ENCODE peak calls at places on chromosome 19, in four cellular contexts. I is breast epithelium, H is stomach, D is IMR-90. O is an unnamed sample.

GRCh38 chr19:50357178-50358100 is 8.0 kb downstream of the NAPSA start:
- DNase-seq in H (peak; percentile 81), I (peak; percentile 72), D (peak; percentile 41), O (peak; percentile 62)

GRCh38 chr19:41595258-41595889 is 19.4 kb downstream of the CEACAM21 start:
- DNase-seq in D (peak; percentile 74), I (no peak), H (peak; percentile 53), O (peak; percentile 34)

GRCh38 chr19:27794444-27795042 is 1418.4 kb downstream of the UQCRFS1 start:
- DNase-seq in I (no peak), D (peak; percentile 47), H (no peak), O (no peak)

GRCh38 chr19:7904074-7905020 is 670 bp downstream of the MAP2K7 start:
- DNase-seq in D (no peak), H (no peak), I (peak; percentile 58), O (no peak)

GRCh38 chr19:6325614-6326013 is 7.8 kb downstream of the ACER1 start:
- DNase-seq in I (no peak), H (no peak), D (no peak), O (no peak)

GRCh38 chr19:50478901-50479715 is 2.5 kb upstream of the GARIN5A start:
- DNase-seq in I (no peak), H (no peak), D (peak; percentile 44), O (no peak)

GRCh38 chr19:50205681-50206138 is 2.3 kb downstream of the MYH14 start:
- DNase-seq in D (no peak), I (peak; percentile 71), H (peak; percentile 85), O (peak; percentile 34)

GRCh38 chr19:16628984-16629691 is 1.1 kb upstream of the MED26 start:
- DNase-seq in H (peak; percentile 48), I (peak; percentile 30), D (peak; percentile 72), O (no peak)

GRCh38 chr19:46482645-46483044 is 11.3 kb upstream of the PNMA8A start:
- DNase-seq in I (no peak), D (peak; percentile 41), H (no peak), O (no peak)

GRCh38 chr19:52748336-52748950 is 13.6 kb upstream of the ZNF611 start:
- DNase-seq in H (no peak), I (no peak), D (peak; percentile 57), O (peak; percentile 22)

GRCh38 chr19:10991076-10991475 is 30.2 kb downstream of the SMARCA4 start:
- DNase-seq in D (no peak), I (no peak), H (no peak), O (no peak)

GRCh38 chr19:5338661-5339469 is 1.7 kb downstream of the PTPRS start:
- DNase-seq in D (no peak), H (no peak), I (no peak), O (no peak)

GRCh38 chr19:51246153-51246552 is 4.7 kb upstream of the SIGLECL1 start:
- DNase-seq in I (no peak), D (peak; percentile 1), H (no peak), O (no peak)

GRCh38 chr19:16886305-16886880 is 2.4 kb upstream of the F2RL3 start:
- DNase-seq in H (no peak), D (peak; percentile 46), I (peak; percentile 49), O (no peak)

GRCh38 chr19:48051345-48052033 is 7.6 kb upstream of the CABP5 start:
- DNase-seq in I (no peak), H (no peak), D (no peak), O (no peak)

GRCh38 chr19:45889210-45889885 is 3.4 kb upstream of the IRF2BP1 start:
- DNase-seq in D (no peak), I (no peak), H (no peak), O (no peak)

GRCh38 chr19:49492573-49493411 is 3.4 kb upstream of the RPS11 start:
- DNase-seq in D (peak; percentile 27), H (no peak), I (no peak), O (no peak)

GRCh38 chr19:49602806-49603205 is 11.8 kb downstream of the PRR12 start:
- DNase-seq in D (no peak), I (no peak), H (no peak), O (no peak)

GRCh38 chr19:8663920-8664670 is 33.7 kb downstream of the NFILZ start:
- DNase-seq in D (no peak), H (no peak), I (no peak), O (no peak)

GRCh38 chr19:6230991-6231448 is 48.8 kb downstream of the MLLT1 start:
- DNase-seq in H (no peak), D (no peak), I (no peak), O (no peak)

GRCh38 chr19:29708553-29709439 is 6.3 kb downstream of the C19orf12 start:
- DNase-seq in I (no peak), D (no peak), H (no peak), O (no peak)
- TF ChIP-seq POLR2A in I (no peak), D (no peak), H (no peak), O (no peak)

DNA sequence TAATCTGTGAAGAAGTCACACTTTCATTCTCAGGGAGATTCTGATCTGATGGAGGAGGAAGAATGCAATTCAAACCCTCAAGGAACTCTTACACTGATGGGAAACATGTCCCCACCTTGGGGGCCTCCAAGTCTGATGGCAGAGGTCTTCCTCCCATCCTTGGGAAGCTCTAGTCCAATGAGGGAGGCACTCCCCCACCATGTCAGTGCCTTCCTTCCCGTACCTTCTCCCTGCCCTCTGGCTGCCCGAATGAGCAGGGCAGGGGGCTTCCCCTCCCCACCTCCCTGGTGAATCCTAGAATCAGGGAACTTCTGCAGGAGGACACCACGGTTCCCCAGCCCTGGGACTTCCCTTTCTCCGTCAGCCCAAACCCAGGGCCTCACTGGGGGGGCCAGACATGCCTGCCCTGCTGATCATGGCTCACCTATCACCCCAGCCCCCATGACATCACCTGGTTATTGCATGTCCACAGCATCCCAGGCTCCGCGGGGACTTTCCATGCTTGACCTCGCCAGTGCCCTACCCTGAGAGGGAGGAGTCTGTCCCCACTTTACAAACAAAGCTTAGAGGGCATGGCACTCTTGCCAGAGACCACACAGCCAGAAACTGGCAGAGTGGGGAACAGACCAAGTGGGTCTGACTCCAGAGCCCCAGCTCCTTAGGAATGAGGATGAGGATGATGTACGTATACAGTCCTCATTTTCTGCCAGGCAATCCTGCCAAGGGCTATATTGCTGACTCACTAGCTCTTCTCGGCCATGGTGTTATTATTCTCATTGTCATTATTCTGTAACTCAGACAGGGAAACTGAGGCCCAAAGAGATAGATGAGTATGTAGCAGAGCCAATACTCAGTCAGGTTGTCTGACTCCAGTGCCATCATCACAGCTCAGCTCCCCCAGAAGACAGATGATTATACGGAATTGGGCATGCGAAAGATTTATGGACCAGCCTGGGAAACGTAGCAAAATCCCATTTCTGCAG is 9.6 kb upstream of the BCL3 start:
- DNase-seq in D (no peak), H (peak; percentile 68), I (no peak), O (no peak)
- H3K27ac ChIP-seq in D (no peak overlapping the region), H (peak overlapping the region; percentile 66), I (peak overlapping the region; percentile 42), O (no peak overlapping the region)

DNA sequence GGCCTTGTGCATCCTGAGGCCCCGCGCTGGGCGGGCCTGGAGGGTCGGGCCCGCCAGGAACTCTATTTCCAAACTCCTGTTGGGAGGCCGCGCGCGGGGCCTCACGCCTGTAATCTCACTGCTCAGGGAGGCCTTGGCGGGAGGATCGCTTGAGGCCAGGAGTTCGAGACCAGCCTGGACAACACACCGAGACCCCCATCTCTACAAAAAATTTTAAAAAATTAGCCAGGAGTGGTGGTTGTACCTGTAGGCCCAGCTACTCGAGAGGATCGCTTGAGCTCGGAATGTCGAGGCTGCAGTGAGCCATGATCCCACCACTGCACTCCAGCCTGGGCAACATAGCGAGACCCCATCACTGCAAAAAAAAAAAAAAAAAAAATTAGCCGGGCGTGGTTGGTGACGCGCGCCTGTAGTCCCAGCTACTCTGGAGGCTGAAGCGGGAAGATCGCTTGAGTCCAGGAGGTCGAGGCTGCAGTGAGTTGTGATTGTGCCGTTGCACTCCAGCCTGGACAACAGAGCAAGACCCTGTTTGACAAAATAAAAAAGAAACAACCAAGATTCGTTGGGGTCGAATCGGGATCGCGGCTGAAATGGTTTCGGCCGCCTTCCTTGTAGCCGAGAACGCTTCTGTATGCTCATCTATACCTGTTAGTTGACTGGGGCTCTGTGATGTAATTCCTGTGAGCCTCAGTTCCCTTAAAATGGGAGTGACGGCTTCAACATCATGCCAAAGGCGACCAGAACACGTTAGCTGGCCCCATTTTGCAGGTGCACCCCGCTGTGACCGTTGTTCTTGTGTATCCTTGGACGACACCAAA is 636 bp downstream of the SF3A2 start:
- DNase-seq in I (no peak), H (no peak), D (no peak), O (no peak)
- H3K4me1 ChIP-seq in I (peaks cover 37% of the 10 kb centered on the region), H (peaks cover 85% of the 10 kb centered on the region), D (peaks cover 22% of the 10 kb centered on the region), O (peaks cover 29% of the 10 kb centered on the region)

DNA sequence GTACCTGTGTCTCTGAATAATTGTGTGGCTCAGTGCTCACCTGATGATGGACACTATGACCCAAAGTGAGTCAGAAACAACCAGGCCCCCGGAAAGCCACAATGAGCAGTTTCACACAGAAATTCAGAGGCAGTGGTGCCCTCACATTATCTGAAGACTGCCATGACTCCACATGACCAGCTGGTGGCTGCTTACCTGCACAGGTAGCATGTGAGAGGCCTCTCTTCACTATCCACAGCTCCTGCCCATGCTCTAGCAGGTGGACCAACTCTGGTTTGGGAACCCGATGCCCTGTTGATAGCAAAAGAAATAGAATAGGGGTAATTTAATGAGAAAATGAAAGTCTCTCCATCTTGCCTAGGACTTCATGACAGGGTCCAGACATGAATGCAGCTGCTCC is 7.2 kb downstream of the ZNF550 start:
- DNase-seq in H (no peak), I (no peak), D (no peak), O (no peak)
- TF ChIP-seq POLR2A in H (no peak), I (no peak), D (no peak), O (no peak)

GRCh38 chr19:23718802-23719201 is 31.8 kb upstream of the ZNF675 start:
- DNase-seq in H (no peak), I (no peak), D (no peak), O (no peak)
- H3K27ac ChIP-seq in H (no peak overlapping the region), I (no peak overlapping the region), D (no peak overlapping the region), O (no peak overlapping the region)

GRCh38 chr19:20060282-20060681 is 17.5 kb upstream of the ZNF90 start:
- DNase-seq in H (no peak), D (no peak), I (no peak), O (no peak)
- H3K4me1 ChIP-seq in H (no peaks in the 10 kb centered on the region), D (no peaks in the 10 kb centered on the region), I (no peaks in the 10 kb centered on the region), O (no peaks in the 10 kb centered on the region)

DNA sequence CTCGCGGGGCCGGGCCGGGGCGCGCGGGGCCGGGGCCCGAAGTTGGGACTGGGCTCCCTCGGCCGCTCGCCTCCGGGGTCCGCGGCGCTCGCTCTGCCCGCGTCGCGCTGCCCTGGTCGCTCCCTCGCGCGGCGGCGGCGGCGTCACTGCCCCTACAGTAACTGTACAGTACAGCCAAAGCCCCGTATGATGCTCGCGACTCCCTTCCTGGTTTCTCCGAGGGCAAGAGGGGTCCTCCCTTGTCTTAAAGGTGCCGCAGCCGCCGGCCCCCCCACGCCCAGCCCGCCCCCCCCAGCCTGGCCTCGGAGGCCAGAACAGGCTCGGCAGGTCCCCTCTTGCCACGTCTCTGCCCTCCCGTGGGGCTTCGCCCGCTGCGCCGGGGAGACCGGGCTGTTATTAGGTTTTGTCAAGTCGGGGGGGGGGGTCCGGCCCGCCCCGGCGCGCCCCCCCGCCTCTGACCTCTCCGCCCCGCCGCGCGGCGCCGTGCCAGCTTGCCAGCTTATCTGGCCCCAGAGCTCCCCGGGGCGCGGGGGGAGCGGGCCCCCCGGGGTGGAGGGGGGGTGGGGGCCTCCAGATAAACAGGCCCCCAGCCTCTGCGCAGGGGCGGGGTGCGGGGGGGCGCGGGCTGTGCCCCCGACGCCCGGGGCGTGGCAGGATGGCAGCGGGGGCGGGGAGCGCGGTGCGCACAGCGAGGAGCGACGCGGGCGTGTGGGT is at the start of gene ZBTB7A:
- DNase-seq in I (peak; percentile 84), H (peak; percentile 91), D (peak; percentile 61), O (peak; percentile 81)
- TF ChIP-seq POLR2A in I (no peak), H (no peak), D (no peak), O (peak; percentile 62)

O was measured in prostate gland.